ENCODE peak calls at places on chromosomes 7 and 10, in eight cellular contexts. L, D, P, Z, G, T, E and M are unnamed samples.

GRCh38 chr10:26555719-26556368 is 117.7 kb downstream of the APBB1IP start:
- DNase-seq in L (peak), D (no peak), P (peak), Z (peak), G (no peak), T (no peak), E (no peak), M (no peak)

GRCh38 chr10:22505923-22506685 is 160.8 kb downstream of the SPAG6 start:
- DNase-seq in L (no peak), D (peak), P (no peak), Z (no peak), G (no peak), T (no peak), E (peak), M (peak)

GRCh38 chr10:57891201-57892006 is 376.3 kb downstream of the IPMK start:
- DNase-seq in L (no peak), D (no peak), P (no peak), Z (no peak), G (no peak), T (no peak), E (no peak), M (no peak)

GRCh38 chr10:121532465-121532864 is 65.8 kb downstream of the FGFR2 start:
- DNase-seq in L (no peak), D (no peak), P (no peak), Z (no peak), G (no peak), T (no peak), E (no peak), M (no peak)

GRCh38 chr7:25968205-25968993 is 183.6 kb upstream of the NFE2L3 start:
- DNase-seq in L (no peak), D (peak), P (no peak), Z (no peak), G (no peak), T (no peak), E (peak), M (peak)

GRCh38 chr7:117014673-117015133 is 61.4 kb downstream of the ST7 start:
- DNase-seq in L (no peak), D (peak), P (peak), Z (peak), G (no peak), T (no peak), E (peak), M (peak)

GRCh38 chr7:32481176-32481575 is 9.0 kb downstream of the LSM5 start:
- DNase-seq in L (no peak), D (no peak), P (no peak), Z (no peak), G (no peak), T (no peak), E (no peak), M (no peak)

GRCh38 chr7:28958235-28958945 is at the start of gene TRIL:
- DNase-seq in L (peak), D (peak), P (no peak), Z (peak), G (peak), T (peak), E (peak), M (peak)

GRCh38 chr7:130853503-130854279 is 119.7 kb upstream of the KLF14 start:
- DNase-seq in L (no peak), D (no peak), P (peak), Z (no peak), G (no peak), T (no peak), E (no peak), M (no peak)

GRCh38 chr10:51369903-51370302 is 295.6 kb downstream of the PRKG1 start:
- DNase-seq in L (no peak), D (no peak), P (peak), Z (no peak), G (no peak), T (no peak), E (no peak), M (no peak)

GRCh38 chr7:94129443-94130140 is 125.4 kb upstream of the BET1 start:
- DNase-seq in L (no peak), D (no peak), P (peak), Z (no peak), G (no peak), T (no peak), E (no peak), M (no peak)

GRCh38 chr10:111087331-111087756 is 10.5 kb downstream of the ADRA2A start:
- DNase-seq in L (no peak), D (no peak), P (no peak), Z (no peak), G (peak), T (no peak), E (no peak), M (no peak)

GRCh38 chr10:128058746-128059125 is 67.5 kb downstream of the MKI67 start:
- DNase-seq in L (no peak), D (peak), P (no peak), Z (peak), G (no peak), T (no peak), E (no peak), M (no peak)

GRCh38 chr10:132542086-132542775 is 4.6 kb downstream of the INPP5A start:
- DNase-seq in L (no peak), D (peak), P (no peak), Z (peak), G (no peak), T (peak), E (no peak), M (no peak)

GRCh38 chr10:5628798-5629788 is 37.3 kb downstream of the ASB13 start:
- DNase-seq in L (no peak), D (no peak), P (no peak), Z (no peak), G (no peak), T (no peak), E (peak), M (no peak)

GRCh38 chr10:130012129-130012528 is 48.1 kb upstream of the EBF3 start:
- DNase-seq in L (no peak), D (no peak), P (no peak), Z (no peak), G (peak), T (no peak), E (no peak), M (no peak)

GRCh38 chr10:93991596-93992284 is 2.0 kb upstream of the PLCE1 start:
- DNase-seq in L (no peak), D (no peak), P (peak), Z (peak), G (no peak), T (peak), E (no peak), M (no peak)

GRCh38 chr7:91266067-91266930 is 2.1 kb downstream of the FZD1 start:
- DNase-seq in L (no peak), D (peak), P (no peak), Z (peak), G (no peak), T (peak), E (no peak), M (no peak)

GRCh38 chr10:93224005-93224779 is 150.5 kb downstream of the CYP26A1 start:
- DNase-seq in L (no peak), D (no peak), P (no peak), Z (no peak), G (no peak), T (no peak), E (no peak), M (no peak)

GRCh38 chr10:122018951-122019413 is 30.0 kb downstream of the TACC2 start:
- DNase-seq in L (no peak), D (no peak), P (peak), Z (no peak), G (no peak), T (no peak), E (no peak), M (no peak)

GRCh38 chr7:132575987-132576722 is at the start of gene PLXNA4:
- DNase-seq in L (no peak), D (no peak), P (no peak), Z (no peak), G (no peak), T (peak), E (no peak), M (no peak)

DNA sequence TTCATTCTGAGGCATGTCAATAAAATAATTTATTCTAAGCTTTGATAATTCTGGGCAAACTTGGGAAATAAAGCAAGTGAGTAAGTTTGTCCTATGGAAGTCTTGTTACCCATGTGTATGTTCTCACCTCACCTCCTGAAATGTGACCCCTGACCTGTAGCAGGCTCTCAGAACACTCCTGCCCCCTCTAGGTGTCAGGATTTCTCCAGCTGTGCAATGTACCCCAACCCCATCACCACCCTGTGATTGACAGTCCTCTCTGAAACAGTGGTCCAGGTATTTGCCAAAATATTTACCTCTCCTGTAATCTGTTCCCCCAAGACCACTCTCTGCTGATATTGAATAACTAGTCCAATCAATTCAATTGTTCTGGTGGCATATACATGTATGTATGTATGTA is 122.6 kb upstream of the PTER start:
- DNase-seq in L (no peak), D (no peak), P (no peak), Z (no peak), G (no peak), T (peak), E (peak), M (no peak)
- TF ChIP-seq CTCF in L (no peak), D (no peak), P (no peak), Z (no peak), G (no peak), T (peak), E (peak), M (no peak)

GRCh38 chr7:4849390-4849789 is 12.4 kb downstream of the PAPOLB start:
- DNase-seq in L (no peak), D (no peak), P (peak), Z (no peak), G (no peak), T (no peak), E (no peak), M (peak)
- TF ChIP-seq CTCF in L (no peak), D (peak), P (no peak), Z (peak), G (peak), T (peak), E (peak), M (no peak)

DNA sequence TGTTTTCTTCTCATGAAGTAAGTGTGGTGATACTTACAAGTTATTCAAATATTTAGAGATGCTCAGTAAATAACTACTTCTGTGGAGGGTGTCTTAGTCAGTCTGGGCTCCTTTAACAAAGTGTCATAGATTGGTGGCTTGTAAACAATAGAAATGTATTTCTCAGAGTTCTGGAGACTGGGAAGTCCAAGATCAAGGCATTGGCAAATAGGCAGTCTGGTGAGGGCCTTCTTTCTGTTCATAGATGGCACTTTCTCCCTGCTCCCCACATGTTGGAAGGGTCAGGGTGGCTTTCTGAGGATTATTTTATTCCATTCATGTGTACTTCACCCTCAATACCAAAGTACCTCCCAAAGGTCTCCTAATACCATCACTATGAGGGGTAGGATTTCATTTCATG is 18.4 kb downstream of the RPA3 start:
- DNase-seq in L (no peak), D (no peak), P (no peak), Z (no peak), G (no peak), T (no peak), E (no peak), M (no peak)
- TF ChIP-seq CTCF in L (no peak), D (no peak), P (no peak), Z (no peak), G (no peak), T (no peak), E (no peak), M (no peak)

GRCh38 chr7:6424702-6425072 is 23.1 kb downstream of the DAGLB start:
- DNase-seq in L (no peak), D (no peak), P (no peak), Z (no peak), G (no peak), T (no peak), E (no peak), M (no peak)

GRCh38 chr7:6422926-6423632 is 24.7 kb downstream of the DAGLB start:
- DNase-seq in L (no peak), D (peak), P (no peak), Z (no peak), G (no peak), T (no peak), E (no peak), M (no peak)

GRCh38 chr7:6425948-6426347 is 21.8 kb downstream of the DAGLB start:
- DNase-seq in L (no peak), D (no peak), P (no peak), Z (no peak), G (no peak), T (no peak), E (no peak), M (no peak)

GRCh38 chr7:6422095-6422494 is 25.7 kb downstream of the DAGLB start:
- DNase-seq in L (no peak), D (no peak), P (no peak), Z (no peak), G (no peak), T (no peak), E (no peak), M (no peak)

GRCh38 chr7:6423942-6424701 is 23.6 kb downstream of the DAGLB start:
- DNase-seq in L (no peak), D (peak), P (no peak), Z (peak), G (no peak), T (no peak), E (no peak), M (no peak)
- TF ChIP-seq CTCF in L (no peak), D (no peak), P (peak), Z (no peak), G (no peak), T (no peak), E (no peak), M (no peak)

DNA sequence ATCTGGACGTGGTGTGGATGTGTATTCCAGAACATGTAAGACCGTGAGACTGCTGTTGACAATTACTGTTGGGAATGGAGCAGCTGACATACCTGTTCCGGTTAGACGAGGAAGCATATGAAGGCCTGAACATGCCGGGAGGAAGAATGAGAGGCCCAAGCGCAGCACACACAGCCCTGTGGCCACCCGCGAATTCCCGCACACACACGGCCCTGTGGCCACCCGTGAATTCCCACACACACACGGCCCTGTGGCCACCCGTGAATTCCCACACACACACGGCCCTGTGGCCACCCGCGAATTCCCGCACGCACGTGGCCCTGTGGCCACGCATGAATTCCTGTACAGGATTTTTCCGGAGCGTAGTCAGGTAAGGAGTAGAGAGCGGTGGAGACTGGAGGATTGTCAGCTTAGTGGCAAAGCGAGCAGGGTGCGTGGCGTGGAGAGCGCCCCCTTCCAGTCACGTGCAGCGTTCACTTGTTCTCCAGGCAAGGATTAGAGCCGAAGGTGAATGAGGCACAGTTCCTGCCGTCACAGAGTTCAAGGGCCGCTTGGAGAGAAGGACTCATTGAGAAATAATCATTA is 9.5 kb upstream of the SUN1 start:
- DNase-seq in L (no peak), D (no peak), P (no peak), Z (no peak), G (no peak), T (peak), E (no peak), M (no peak)
- TF ChIP-seq CTCF in L (no peak), D (no peak), P (no peak), Z (no peak), G (no peak), T (peak), E (no peak), M (no peak)

GRCh38 chr7:636396-636795 is 90.1 kb upstream of the DNAAF5 start:
- DNase-seq in L (no peak), D (no peak), P (no peak), Z (peak), G (no peak), T (no peak), E (no peak), M (peak)
- TF ChIP-seq CTCF in L (no peak), D (peak), P (peak), Z (peak), G (peak), T (peak), E (peak), M (no peak)

DNA sequence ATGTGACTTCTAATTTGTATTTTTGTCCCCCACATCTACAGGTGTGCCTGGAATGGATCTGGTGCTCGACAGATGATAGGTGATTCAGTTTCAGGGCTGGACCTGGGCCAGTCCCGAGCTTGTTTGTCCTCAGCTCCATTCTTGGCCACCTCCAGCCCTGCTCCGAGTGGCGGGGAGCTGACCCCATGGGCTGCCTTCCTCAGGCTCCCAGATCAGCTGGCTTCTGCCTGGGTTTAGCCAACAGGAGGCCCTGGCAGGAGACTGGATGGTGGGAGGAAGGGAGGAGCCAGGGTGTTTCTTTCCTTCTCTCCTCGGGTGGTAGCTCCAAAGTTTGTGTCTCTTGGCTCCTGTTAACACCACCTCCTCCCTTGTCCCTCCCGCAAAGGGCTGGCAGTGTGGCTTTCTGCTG is 75.2 kb downstream of the CDH23 start:
- DNase-seq in L (no peak), D (peak), P (no peak), Z (peak), G (no peak), T (no peak), E (no peak), M (no peak)
- TF ChIP-seq CTCF in L (no peak), D (no peak), P (no peak), Z (no peak), G (no peak), T (no peak), E (no peak), M (no peak)

DNA sequence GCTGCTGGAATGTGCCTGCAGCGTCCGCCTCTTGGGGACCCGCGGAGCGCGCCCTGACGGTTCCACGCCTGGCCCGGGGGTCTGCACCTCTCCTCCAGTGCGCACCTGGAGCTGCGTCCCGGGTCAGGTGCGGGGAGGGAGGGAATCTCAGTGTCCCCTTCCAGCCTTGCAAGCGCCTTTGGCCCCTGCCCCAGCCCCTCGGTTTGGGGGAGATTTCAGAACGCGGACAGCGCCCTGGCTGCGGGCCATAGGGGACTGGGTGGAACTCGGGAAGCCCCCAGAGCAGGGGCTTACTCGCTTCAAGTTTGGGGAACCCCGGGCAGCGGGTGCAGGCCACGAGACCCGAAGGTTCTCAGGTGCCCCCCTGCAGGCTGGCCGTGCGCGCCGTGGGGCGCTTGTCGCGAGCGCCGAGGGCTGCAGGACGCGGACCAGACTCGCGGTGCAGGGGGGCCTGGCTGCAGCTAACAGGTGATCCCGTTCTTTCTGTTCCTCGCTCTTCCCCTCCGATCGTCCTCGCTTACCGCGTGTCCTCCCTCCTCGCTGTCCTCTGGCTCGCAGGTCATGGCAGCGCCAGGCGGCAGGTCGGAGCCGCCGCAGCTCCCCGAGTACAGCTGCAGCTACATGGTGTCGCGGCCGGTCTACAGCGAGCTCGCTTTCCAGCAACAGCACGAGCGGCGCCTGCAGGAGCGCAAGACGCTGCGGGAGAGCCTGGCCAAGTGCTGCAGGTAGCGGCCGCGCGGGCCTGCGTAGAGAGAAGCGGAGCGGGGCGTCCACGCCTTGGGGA is 645 bp downstream of the SLC26A4 start:
- DNase-seq in L (no peak), D (peak), P (peak), Z (peak), G (no peak), T (peak), E (peak), M (peak)
- TF ChIP-seq CTCF in L (no peak), D (no peak), P (peak), Z (peak), G (no peak), T (peak), E (peak), M (peak)

GRCh38 chr7:15921576-15921975 is 235.1 kb upstream of the MEOX2 start:
- DNase-seq in L (no peak), D (no peak), P (peak), Z (no peak), G (no peak), T (no peak), E (no peak), M (no peak)
- TF ChIP-seq CTCF in L (no peak), D (no peak), P (no peak), Z (no peak), G (peak), T (no peak), E (no peak), M (no peak)

DNA sequence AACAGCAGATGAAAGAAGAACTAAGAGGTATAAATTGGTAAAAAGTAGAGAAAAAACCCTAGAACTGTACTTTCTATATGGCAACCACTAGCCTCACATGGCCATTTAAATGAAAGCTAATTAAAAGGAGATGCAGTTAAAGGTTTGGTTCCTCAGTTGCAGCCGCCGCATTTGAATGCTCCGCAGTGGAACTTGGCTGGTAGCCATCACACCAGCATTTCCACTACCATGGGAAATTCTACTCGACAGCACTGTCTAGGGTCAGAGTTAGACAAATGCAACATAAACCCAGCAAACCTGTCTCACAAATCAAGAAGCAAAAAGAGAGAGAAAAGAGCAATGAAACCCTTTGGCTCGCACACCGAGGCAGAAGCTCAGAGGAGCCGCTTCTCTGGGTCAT is 29.7 kb downstream of the VIPR2 start:
- DNase-seq in L (no peak), D (no peak), P (no peak), Z (peak), G (no peak), T (peak), E (no peak), M (no peak)
- TF ChIP-seq CTCF in L (no peak), D (no peak), P (no peak), Z (no peak), G (no peak), T (no peak), E (no peak), M (no peak)